ENCODE peak calls at places on chromosomes 6 and 20, in eight cellular contexts. F is GM04504; Y is ovary; G is heart right ventricle; B is stimulated activated naive CD4-positive, alpha-beta T cell treated with Interleukin-2 at 50 U/mL for 16 hours; J is NCI-H774; P is endodermal cell; A is MCF 10A. S is an unnamed sample.

GRCh38 chr6:718345-718744 is 25.4 kb upstream of the EXOC2 start:
- DNase-seq in B (no peak), Y (no peak), P (no peak), A (no peak), G (no peak), J (no peak), F (no peak), S (no peak)

GRCh38 chr20:17708675-17709360 is 9.1 kb downstream of the BANF2 start:
- DNase-seq in B (no peak), J (no peak), G (no peak), Y (no peak), F (no peak), A (no peak), P (no peak), S (no peak)

GRCh38 chr20:51285684-51286083 is 256.8 kb downstream of the NFATC2 start:
- DNase-seq in G (no peak), J (no peak), A (no peak), F (no peak), Y (no peak), B (no peak), P (no peak), S (no peak)

GRCh38 chr20:32809907-32810306 is 9.8 kb upstream of the MAPRE1 start:
- DNase-seq in G (no peak), A (no peak), F (no peak), B (no peak), Y (no peak), P (no peak), J (no peak), S (no peak)

GRCh38 chr6:116011520-116011919 is 49.2 kb downstream of the FRK start:
- DNase-seq in G (no peak), F (no peak), A (peak; percentile 62), J (peak; percentile 60), Y (no peak), B (peak; percentile 11), P (no peak), S (no peak)

GRCh38 chr20:14093652-14094051 is 98.3 kb downstream of the MACROD2 start:
- DNase-seq in J (peak; percentile 92), B (no peak), Y (no peak), P (no peak), G (no peak), F (no peak), A (no peak), S (peak; percentile 91)

GRCh38 chr6:32679501-32679900 is 13.0 kb upstream of the HLA-DQB1 start:
- DNase-seq in B (no peak), Y (no peak), G (no peak), J (no peak), F (no peak), P (no peak), A (no peak), S (no peak)

GRCh38 chr6:87342829-87343228 is 1.8 kb upstream of the C6orf163 start:
- DNase-seq in P (no peak), A (no peak), G (no peak), Y (no peak), J (no peak), B (no peak), F (no peak), S (no peak)

GRCh38 chr20:21147593-21147992 is 21.7 kb downstream of the KIZ start:
- DNase-seq in A (peak; percentile 58), Y (no peak), J (no peak), F (no peak), P (no peak), G (no peak), B (no peak), S (no peak)

GRCh38 chr6:167826230-167827061 is at the start of gene AFDN:
- DNase-seq in G (peak; percentile 75), B (peak; percentile 62), J (peak; percentile 84), Y (peak; percentile 86), F (no peak), A (peak; percentile 57), P (peak; percentile 89), S (peak; percentile 73)

GRCh38 chr20:1804129-1804503 is 91.1 kb upstream of the SIRPA start:
- DNase-seq in G (no peak), P (no peak), Y (no peak), F (no peak), A (no peak), J (no peak), B (no peak), S (no peak)

GRCh38 chr6:137717074-137718073 is 149.7 kb upstream of the TNFAIP3 start:
- DNase-seq in G (no peak), B (peak; percentile 74), F (no peak), A (no peak), Y (no peak), J (peak; percentile 86), P (no peak), S (no peak)

GRCh38 chr20:23138682-23139081 is 52.6 kb upstream of the CD93 start:
- DNase-seq in B (no peak), F (no peak), Y (no peak), P (no peak), J (no peak), A (no peak), G (no peak), S (no peak)

S was measured in LNCaP clone FGC.